ENCODE peak calls at places on chromosome 22, in four cellular contexts. S, I, B and O are unnamed samples.

GRCh38 chr22:34379825-34380224 is 459.5 kb upstream of the LARGE1 start:
- DNase-seq in S (no peak), I (no peak), B (no peak), O (no peak)

GRCh38 chr22:44074286-44074984 is 50.3 kb downstream of the PARVB start:
- DNase-seq in S (no peak), I (no peak), B (no peak), O (no peak)

GRCh38 chr22:42829311-42829710 is 27.8 kb downstream of the ARFGAP3 start:
- DNase-seq in S (no peak), I (no peak), B (no peak), O (no peak)

GRCh38 chr22:25929479-25929878 is 187.5 kb downstream of the MYO18B start:
- DNase-seq in S (no peak), I (no peak), B (no peak), O (no peak)

GRCh38 chr22:44459041-44459440 is 39.0 kb downstream of the RTL6 start:
- DNase-seq in S (no peak), I (no peak), B (no peak), O (no peak)

GRCh38 chr22:32050678-32051515 is 7.8 kb downstream of the SLC5A1 start:
- DNase-seq in S (no peak), I (peak), B (peak), O (peak)

GRCh38 chr22:39348909-39349505 is 784 bp upstream of the SYNGR1 start:
- DNase-seq in S (no peak), I (peak), B (no peak), O (no peak)

GRCh38 chr22:28909375-28909774 is 26.0 kb downstream of the ZNRF3 start:
- DNase-seq in S (no peak), I (peak), B (no peak), O (no peak)

GRCh38 chr22:22907551-22908494 is 20.2 kb downstream of the IGLL5 start:
- DNase-seq in S (no peak), I (no peak), B (no peak), O (no peak)

GRCh38 chr22:37566903-37567798 is 6.9 kb downstream of the CDC42EP1 start:
- DNase-seq in S (peak), I (peak), B (peak), O (peak)

GRCh38 chr22:30305519-30305905 is 16.2 kb upstream of the CASTOR1 start:
- DNase-seq in S (peak), I (peak), B (no peak), O (no peak)

GRCh38 chr22:23820748-23821211 is 18.0 kb downstream of the DERL3 start:
- DNase-seq in S (no peak), I (no peak), B (no peak), O (no peak)

GRCh38 chr22:43511276-43511910 is 99.6 kb downstream of the MPPED1 start:
- DNase-seq in S (no peak), I (no peak), B (no peak), O (no peak)

GRCh38 chr22:48249721-48250268 is 1487.3 kb downstream of the TBC1D22A start:
- DNase-seq in S (no peak), I (no peak), B (no peak), O (no peak)